ENCODE peak calls at places on chromosome 2, in four cellular contexts. Z is K562, T is IMR-90, H is HepG2. C is an unnamed sample.

GRCh38 chr2:2326053-2326452 is 5.0 kb downstream of the MYT1L start:
- DNase-seq in Z (no peak), T (no peak), H (no peak), C (no peak)

GRCh38 chr2:3260959-3261358 is 116.7 kb downstream of the EIPR1 start:
- DNase-seq in Z (no peak), T (no peak), H (no peak), C (no peak)

GRCh38 chr2:55720417-55720816 is 26.8 kb upstream of the PNPT1 start:
- DNase-seq in Z (no peak), T (no peak), H (no peak), C (no peak)

GRCh38 chr2:121532894-121533293 is 2.2 kb downstream of the RNU4ATAC start:
- DNase-seq in Z (peak), T (peak), H (peak), C (no peak)

GRCh38 chr2:182330451-182331325 is 96.1 kb downstream of the PDE1A start:
- DNase-seq in Z (no peak), T (peak), H (no peak), C (no peak)

GRCh38 chr2:197152451-197153228 is 157.9 kb downstream of the ANKRD44 start:
- DNase-seq in Z (no peak), T (peak), H (no peak), C (peak)

GRCh38 chr2:177355874-177356273 is 36.7 kb upstream of the AGPS start:
- DNase-seq in Z (no peak), T (no peak), H (no peak), C (no peak)

GRCh38 chr2:226211439-226211838 is 588.2 kb downstream of the IRS1 start:
- DNase-seq in Z (no peak), T (peak), H (no peak), C (peak)

GRCh38 chr2:240464514-240465241 is 29.2 kb downstream of the GPC1 start:
- DNase-seq in Z (no peak), T (no peak), H (no peak), C (no peak)

GRCh38 chr2:119463136-119463535 is 31.5 kb downstream of the TMEM37 start:
- DNase-seq in Z (no peak), T (no peak), H (no peak), C (no peak)

DNA sequence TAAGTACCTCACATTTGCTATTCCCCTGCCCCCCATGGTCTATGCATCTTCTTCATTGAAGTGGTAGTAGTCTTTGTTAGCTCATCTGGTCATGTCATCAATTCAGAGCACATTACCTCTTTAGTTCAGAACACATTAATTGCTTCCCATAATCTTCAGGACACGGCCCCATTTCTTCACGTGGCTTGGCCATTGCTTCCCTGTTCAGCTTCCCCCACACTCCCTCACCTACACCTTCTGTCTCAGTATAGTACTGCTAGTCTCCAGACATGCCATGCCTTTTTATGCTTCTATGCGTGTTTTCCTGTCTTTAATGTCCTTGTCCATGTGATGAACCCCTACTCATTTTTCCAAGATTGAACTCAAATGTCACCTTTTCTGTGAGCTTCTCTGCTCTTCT is 35.1 kb downstream of the MSH2 start:
- DNase-seq in Z (no peak), T (no peak), H (no peak), C (no peak)
- TF ChIP-seq MAZ in Z (no peak), T (no peak), H (no peak), C (no peak)

GRCh38 chr2:26557244-26557925 is 79.5 kb upstream of the OTOF start:
- DNase-seq in Z (no peak), T (no peak), H (no peak), C (no peak)

GRCh38 chr2:26552641-26553040 is 74.7 kb upstream of the OTOF start:
- DNase-seq in Z (no peak), T (no peak), H (no peak), C (no peak)

GRCh38 chr2:26558271-26559043 is 80.5 kb upstream of the OTOF start:
- DNase-seq in Z (no peak), T (no peak), H (no peak), C (no peak)

GRCh38 chr2:26556309-26557243 is 78.7 kb upstream of the OTOF start:
- DNase-seq in Z (no peak), T (no peak), H (no peak), C (no peak)

DNA sequence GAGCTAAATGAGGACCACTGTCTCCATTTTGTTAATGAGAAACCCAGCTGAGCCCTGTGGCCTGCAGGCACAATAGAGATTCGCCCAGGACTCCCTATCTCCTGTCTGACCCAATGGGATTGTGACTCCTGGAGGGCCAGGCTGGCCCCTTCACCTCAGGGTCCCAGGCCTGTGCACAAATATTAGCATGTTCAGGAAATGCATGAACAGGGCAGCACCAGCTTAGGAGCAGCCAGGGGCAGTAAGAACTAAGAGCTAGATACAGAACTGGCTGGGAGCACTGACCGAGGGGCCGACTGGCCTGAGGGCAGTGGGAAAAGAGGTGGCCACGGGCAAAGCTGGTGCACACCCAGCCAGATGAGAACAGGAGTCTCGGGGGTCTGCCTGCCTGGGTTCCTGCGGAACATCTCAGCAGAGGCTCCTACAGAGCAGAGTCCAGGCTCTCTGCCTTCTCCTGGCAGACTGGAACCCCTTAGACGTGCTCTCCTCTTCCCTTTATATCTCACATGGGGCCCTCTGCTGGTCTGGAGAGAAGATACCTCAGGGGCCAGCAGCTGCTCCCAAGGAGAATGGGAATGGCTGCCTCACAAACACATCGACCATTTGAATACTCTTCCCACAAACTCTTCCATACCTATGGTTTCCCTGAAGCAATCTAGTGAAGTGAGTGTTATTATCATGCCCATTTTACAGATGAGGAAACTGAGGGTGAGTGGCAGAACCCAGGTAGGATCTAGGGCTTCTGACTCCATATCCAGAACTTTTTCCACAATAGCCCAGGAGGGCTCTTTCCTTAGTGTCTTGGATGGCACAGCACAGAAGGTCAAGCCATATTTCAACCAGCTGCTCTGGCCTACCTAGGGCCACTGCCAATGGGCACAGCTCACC is 77.6 kb upstream of the OTOF start:
- DNase-seq in Z (peak), T (no peak), H (peak), C (peak)
- TF ChIP-seq CTCF in Z (peak), T (no peak), H (peak), C (peak)

GRCh38 chr2:221573430-221574230 is 1.5 kb upstream of the EPHA4 start:
- DNase-seq in Z (peak), T (peak), H (peak), C (peak)
- H3K4me3 ChIP-seq in Z (no peak), T (peak), H (peak), C (peak)

DNA sequence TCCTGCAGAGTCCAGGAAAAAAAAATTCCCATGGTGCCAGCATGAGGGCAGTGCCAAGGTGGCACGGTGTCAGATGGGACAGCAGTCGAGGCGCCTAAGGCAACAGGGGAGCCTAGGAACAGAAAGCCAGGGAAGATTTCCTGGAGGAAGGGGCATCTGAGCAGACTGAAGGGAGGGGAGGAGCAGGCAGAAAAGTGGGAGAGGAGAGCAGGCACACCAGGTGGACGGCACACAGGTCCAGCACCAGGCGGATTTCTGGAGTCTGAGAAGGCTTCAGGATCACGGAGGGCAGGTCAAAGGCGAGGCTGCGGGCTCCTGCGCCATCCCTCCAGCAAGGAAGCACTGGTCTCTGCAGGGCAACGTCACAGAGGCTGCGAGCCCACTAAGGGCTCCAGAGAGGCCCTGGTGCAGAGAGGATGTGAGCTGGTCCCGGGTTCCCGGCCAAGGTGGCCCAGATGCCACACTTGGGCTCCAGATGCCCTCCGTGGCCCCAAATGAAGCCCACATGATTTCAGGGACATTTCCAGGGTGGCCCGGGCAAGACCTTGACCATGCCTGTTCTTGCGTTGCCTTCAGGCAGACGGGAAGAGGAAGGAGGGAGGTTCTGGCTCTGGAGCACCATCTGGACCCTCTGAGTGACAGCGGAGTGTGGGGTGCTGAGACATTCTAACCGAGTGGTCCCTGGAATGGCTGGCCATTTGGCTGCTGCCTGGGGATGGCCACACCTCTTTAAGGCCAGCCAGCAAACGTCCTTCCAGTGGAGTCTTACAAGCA is 4.1 kb downstream of the HS6ST1 start:
- DNase-seq in Z (no peak), T (no peak), H (no peak), C (no peak)
- TF ChIP-seq MAZ in Z (no peak), T (no peak), H (no peak), C (no peak)

DNA sequence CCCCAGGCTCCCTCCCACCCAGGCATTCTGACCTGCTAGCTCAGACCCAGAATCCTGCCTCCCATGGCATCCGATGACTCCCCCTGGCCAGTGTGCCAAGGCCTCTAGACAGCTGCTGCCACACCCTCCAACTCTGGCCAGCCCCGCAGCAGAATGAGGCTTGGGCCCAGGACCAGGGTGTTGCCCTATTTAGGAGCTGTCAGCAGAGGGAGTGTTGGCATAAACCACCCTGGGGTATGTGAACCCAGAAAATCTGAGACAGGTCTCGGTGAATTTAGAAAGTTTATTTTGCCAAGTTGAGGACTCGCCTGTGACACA is 134.3 kb downstream of the KLHL29 start:
- DNase-seq in Z (no peak), T (no peak), H (no peak), C (no peak)
- TF ChIP-seq CTCF in Z (no peak), T (no peak), H (no peak), C (no peak)

GRCh38 chr2:215933141-215933540 is 80.2 kb downstream of the MREG start:
- DNase-seq in Z (no peak), T (no peak), H (no peak), C (no peak)

GRCh38 chr2:215937190-215937589 is 76.2 kb downstream of the MREG start:
- DNase-seq in Z (no peak), T (no peak), H (no peak), C (no peak)

GRCh38 chr2:215929602-215930335 is 83.6 kb downstream of the MREG start:
- DNase-seq in Z (peak), T (peak), H (no peak), C (no peak)

GRCh38 chr2:215930505-215931233 is 82.7 kb downstream of the MREG start:
- DNase-seq in Z (no peak), T (peak), H (no peak), C (no peak)

DNA sequence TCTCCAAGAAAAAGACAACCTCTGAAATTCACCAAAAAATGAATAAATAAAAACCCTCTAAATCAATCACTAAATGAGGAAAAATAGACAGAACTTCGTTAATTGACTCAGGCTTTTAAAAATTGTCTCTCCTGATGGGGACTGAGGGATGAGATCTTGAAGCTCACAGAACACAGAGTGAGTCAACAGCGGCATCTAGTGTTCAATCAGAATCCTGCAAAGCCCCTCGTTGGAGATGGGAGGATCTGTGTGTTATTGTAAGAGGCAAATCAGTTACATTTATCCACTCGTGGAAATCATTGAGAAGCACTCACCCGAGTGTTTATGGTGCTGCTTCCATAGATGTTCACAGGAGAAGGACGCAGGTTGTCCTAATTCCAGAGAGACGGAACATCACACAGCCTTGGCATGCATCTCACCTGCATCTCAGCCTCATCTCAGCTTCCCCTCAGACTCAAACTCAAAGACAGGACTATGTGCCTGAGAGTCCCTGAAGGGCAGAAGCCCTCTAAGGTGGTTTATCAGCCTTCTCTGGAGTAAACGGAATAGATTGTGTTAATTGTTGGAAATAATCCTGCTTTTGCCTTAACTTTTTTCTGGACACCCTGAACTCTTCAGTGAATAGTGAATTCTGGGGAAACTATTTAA is 82.0 kb downstream of the MREG start:
- DNase-seq in Z (peak), T (peak), H (peak), C (peak)
- H3K4me3 ChIP-seq in Z (no peak), T (no peak), H (no peak), C (no peak)

GRCh38 chr2:127386246-127386645 is 1.5 kb downstream of the MAP3K2 start:
- DNase-seq in Z (no peak), T (no peak), H (no peak), C (no peak)
- TF ChIP-seq MAZ in Z (no peak), T (no peak), H (no peak), C (no peak)

DNA sequence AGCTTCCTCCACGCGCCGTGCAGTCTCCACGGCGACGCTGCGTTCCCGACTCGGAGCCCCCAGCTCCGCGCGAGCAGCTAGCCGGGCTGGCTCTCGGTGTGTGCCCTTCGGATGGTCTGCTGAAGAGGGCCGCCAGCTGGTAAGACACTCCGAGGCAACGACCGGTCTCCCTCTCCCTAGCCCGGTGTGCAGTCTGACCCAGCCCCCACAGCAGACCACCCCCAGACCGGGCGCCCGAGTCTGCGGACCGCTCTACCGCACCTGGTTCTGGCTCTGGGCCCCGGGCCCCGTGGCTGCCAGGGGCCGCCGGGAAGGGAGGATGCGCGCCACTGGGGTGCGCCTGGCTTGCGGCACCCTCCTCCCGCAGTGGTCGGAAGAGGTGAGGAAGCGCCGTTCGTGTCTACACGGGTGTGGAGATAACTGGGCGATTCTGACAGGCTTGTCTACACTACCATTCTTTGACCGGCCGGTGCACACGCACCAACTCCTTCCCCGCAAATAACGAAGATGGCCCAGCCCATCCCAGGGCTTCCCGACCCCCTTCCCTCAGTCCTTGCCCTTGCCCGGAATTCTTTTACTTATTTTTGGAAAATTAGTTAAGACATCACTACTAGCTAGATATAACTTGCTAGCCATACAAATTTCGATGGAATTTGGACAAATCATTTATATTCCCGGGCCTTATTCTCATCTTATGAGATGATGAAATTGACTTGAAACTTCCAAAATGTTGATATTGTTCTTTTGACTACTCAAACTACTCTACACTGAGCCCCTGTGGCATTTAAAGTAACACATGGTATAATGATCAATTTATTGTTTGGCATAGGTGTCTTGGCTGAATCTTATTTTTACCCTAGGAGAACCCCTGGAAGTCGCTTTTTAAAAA is 1.1 kb downstream of the ERICH2 start:
- DNase-seq in Z (peak), T (peak), H (peak), C (peak)
- TF ChIP-seq CTCF in Z (no peak), T (no peak), H (peak), C (no peak)

C was measured in A549.